ENCODE peak calls at places on chromosomes 16 and 17, in four cellular contexts. One of them, this sample, is unnamed.

GRCh38 chr17:38578229-38578628 is 27.5 kb downstream of the SRCIN1 start:
- DNase-seq in RWPE1: no peak
- DNase-seq in sigmoid colon: no peak
- DNase-seq in lower leg skin: no peak
- DNase-seq in this sample: no peak

GRCh38 chr16:23452221-23452571 is 793 bp downstream of the COG7 start:
- DNase-seq in RWPE1: no peak
- DNase-seq in sigmoid colon: no peak
- DNase-seq in lower leg skin: no peak
- DNase-seq in this sample: no peak

GRCh38 chr16:29898135-29898534 is 1.2 kb downstream of the SEZ6L2 start:
- DNase-seq in RWPE1: no peak
- DNase-seq in sigmoid colon: no peak
- DNase-seq in lower leg skin: no peak
- DNase-seq in this sample: no peak

GRCh38 chr17:32491371-32492280 is 4.8 kb downstream of the CDK5R1 start:
- DNase-seq in RWPE1: no peak
- DNase-seq in sigmoid colon: no peak
- DNase-seq in lower leg skin: no peak
- DNase-seq in this sample: peak

GRCh38 chr17:47324224-47325020 is 667 bp downstream of the EFCAB13 start:
- DNase-seq in RWPE1: no peak
- DNase-seq in sigmoid colon: peak
- DNase-seq in lower leg skin: peak
- DNase-seq in this sample: peak

GRCh38 chr17:63476494-63476856 is 386 bp upstream of the ACE start:
- DNase-seq in RWPE1: no peak
- DNase-seq in sigmoid colon: no peak
- DNase-seq in lower leg skin: no peak
- DNase-seq in this sample: no peak

GRCh38 chr16:89449726-89450335 is 40.5 kb downstream of the ANKRD11 start:
- DNase-seq in RWPE1: no peak
- DNase-seq in sigmoid colon: no peak
- DNase-seq in lower leg skin: no peak
- DNase-seq in this sample: no peak

GRCh38 chr17:6940186-6940649 is 55.6 kb upstream of the ALOX12 start:
- DNase-seq in RWPE1: no peak
- DNase-seq in sigmoid colon: peak
- DNase-seq in lower leg skin: no peak
- DNase-seq in this sample: no peak

GRCh38 chr16:80614908-80615696 is 74.3 kb downstream of the DYNLRB2 start:
- DNase-seq in RWPE1: peak
- DNase-seq in sigmoid colon: no peak
- DNase-seq in lower leg skin: no peak
- DNase-seq in this sample: no peak

GRCh38 chr17:64103751-64104364 is 26.1 kb downstream of the ERN1 start:
- DNase-seq in RWPE1: no peak
- DNase-seq in sigmoid colon: no peak
- DNase-seq in lower leg skin: no peak
- DNase-seq in this sample: no peak

GRCh38 chr17:2692781-2693135 is 18.8 kb downstream of the CLUH start:
- DNase-seq in RWPE1: no peak
- DNase-seq in sigmoid colon: no peak
- DNase-seq in lower leg skin: no peak
- DNase-seq in this sample: no peak

GRCh38 chr16:10339777-10340752 is 45.8 kb upstream of the ATF7IP2 start:
- DNase-seq in RWPE1: no peak
- DNase-seq in sigmoid colon: no peak
- DNase-seq in lower leg skin: no peak
- DNase-seq in this sample: peak

GRCh38 chr17:2924211-2924610 is 128.0 kb downstream of the RAP1GAP2 start:
- DNase-seq in RWPE1: peak
- DNase-seq in sigmoid colon: no peak
- DNase-seq in lower leg skin: no peak
- DNase-seq in this sample: no peak

GRCh38 chr17:61574542-61575351 is 16.3 kb downstream of the NACA2 start:
- DNase-seq in RWPE1: peak
- DNase-seq in sigmoid colon: no peak
- DNase-seq in lower leg skin: no peak
- DNase-seq in this sample: no peak

GRCh38 chr17:77817953-77818352 is 140.6 kb upstream of the TNRC6C start:
- DNase-seq in RWPE1: no peak
- DNase-seq in sigmoid colon: no peak
- DNase-seq in lower leg skin: no peak
- DNase-seq in this sample: no peak

GRCh38 chr16:12898556-12898955 is 2.8 kb upstream of the SHISA9 start:
- DNase-seq in RWPE1: no peak
- DNase-seq in sigmoid colon: no peak
- DNase-seq in lower leg skin: no peak
- DNase-seq in this sample: no peak

GRCh38 chr17:29597361-29598172 is 4.6 kb downstream of the ANKRD13B start:
- DNase-seq in RWPE1: no peak
- DNase-seq in sigmoid colon: peak
- DNase-seq in lower leg skin: no peak
- DNase-seq in this sample: no peak

GRCh38 chr17:81470944-81471803 is 41.4 kb downstream of the ACTG1 start:
- DNase-seq in RWPE1: no peak
- DNase-seq in sigmoid colon: no peak
- DNase-seq in lower leg skin: no peak
- DNase-seq in this sample: no peak

GRCh38 chr16:9238346-9238745 is 146.9 kb downstream of the HAPSTR1 start:
- DNase-seq in RWPE1: no peak
- DNase-seq in sigmoid colon: no peak
- DNase-seq in lower leg skin: no peak
- DNase-seq in this sample: no peak

GRCh38 chr17:17783121-17783824 is 53.5 kb downstream of the SREBF1 start:
- DNase-seq in RWPE1: peak
- DNase-seq in sigmoid colon: no peak
- DNase-seq in lower leg skin: no peak
- DNase-seq in this sample: peak

GRCh38 chr17:74466111-74466784 is at the start of gene CD300A:
- DNase-seq in RWPE1: no peak
- DNase-seq in sigmoid colon: no peak
- DNase-seq in lower leg skin: peak
- DNase-seq in this sample: peak

GRCh38 chr16:17224350-17224749 is 246.4 kb downstream of the XYLT1 start:
- DNase-seq in RWPE1: no peak
- DNase-seq in sigmoid colon: no peak
- DNase-seq in lower leg skin: no peak
- DNase-seq in this sample: no peak

GRCh38 chr17:1746975-1747543 is 4.4 kb downstream of the SERPINF2 start:
- DNase-seq in RWPE1: peak
- DNase-seq in sigmoid colon: no peak
- DNase-seq in lower leg skin: peak
- DNase-seq in this sample: peak

GRCh38 chr17:62628845-62629555 is 1.5 kb downstream of the MRC2 start:
- DNase-seq in RWPE1: no peak
- DNase-seq in sigmoid colon: no peak
- DNase-seq in lower leg skin: no peak
- DNase-seq in this sample: no peak

GRCh38 chr17:17900615-17901520 is 64.1 kb upstream of the SREBF1 start:
- DNase-seq in RWPE1: peak
- DNase-seq in sigmoid colon: peak
- DNase-seq in lower leg skin: peak
- DNase-seq in this sample: peak

GRCh38 chr17:83106036-83106577 is 26.7 kb downstream of the METRNL start:
- DNase-seq in RWPE1: no peak
- DNase-seq in sigmoid colon: no peak
- DNase-seq in lower leg skin: peak
- DNase-seq in this sample: no peak

GRCh38 chr16:149024-149675 is 3.3 kb upstream of the HBZ start:
- DNase-seq in RWPE1: no peak
- DNase-seq in sigmoid colon: no peak
- DNase-seq in lower leg skin: no peak
- DNase-seq in this sample: no peak

This sample was measured in upper lobe of right lung.